ENCODE peak calls at places on chromosomes 11 and 22, in nine cellular contexts. C, Y, F, G, M, D, I, L and B are unnamed samples. For H3K36me3, the result is how much of the 10 kb centered on the place peaks cover.

GRCh38 chr11:76740772-76741171 is 42.4 kb upstream of the TSKU start:
- DNase-seq in G (no peak), Y (no peak), L (no peak), F (no peak), D (no peak), C (no peak), M (no peak), I (no peak), B (no peak)

GRCh38 chr11:122440783-122441701 is 214.5 kb upstream of the UBASH3B start:
- DNase-seq in F (no peak), Y (peak), D (peak), L (no peak), M (no peak), C (no peak), G (no peak), I (peak), B (peak)

GRCh38 chr11:16815047-16815767 is 76.8 kb downstream of the C11orf58 start:
- DNase-seq in I (peak), G (no peak), Y (peak), L (no peak), C (peak), F (no peak), M (no peak), D (peak), B (peak)

GRCh38 chr11:77038825-77039326 is 4.7 kb downstream of the B3GNT6 start:
- DNase-seq in I (no peak), M (peak), D (no peak), Y (no peak), F (peak), C (no peak), L (no peak), G (peak), B (no peak)

GRCh38 chr11:3090096-3090901 is 33.1 kb upstream of the CARS1 start:
- DNase-seq in F (no peak), Y (no peak), C (no peak), I (no peak), D (no peak), G (no peak), L (peak), M (no peak), B (peak)

GRCh38 chr11:64842366-64842759 is 2.1 kb downstream of the CDC42BPG start:
- DNase-seq in D (no peak), C (no peak), G (peak), Y (no peak), F (no peak), L (peak), I (no peak), M (no peak), B (no peak)

GRCh38 chr11:84543367-84544159 is 1083.6 kb downstream of the DLG2 start:
- DNase-seq in L (no peak), D (no peak), I (no peak), C (no peak), M (no peak), Y (no peak), G (no peak), F (no peak), B (no peak)

GRCh38 chr22:50268655-50269113 is 1.5 kb downstream of the MAPK11 start:
- DNase-seq in Y (peak), I (peak), L (no peak), M (no peak), D (no peak), C (peak), F (no peak), G (no peak), B (no peak)

GRCh38 chr11:85590848-85591483 is 36.2 kb downstream of the DLG2 start:
- DNase-seq in F (no peak), D (no peak), M (no peak), I (peak), Y (no peak), L (peak), C (no peak), G (peak), B (no peak)

GRCh38 chr11:119483881-119484371 is 61.0 kb upstream of the THY1 start:
- DNase-seq in D (no peak), I (no peak), Y (no peak), G (no peak), M (no peak), C (no peak), L (no peak), F (no peak), B (peak)

GRCh38 chr11:22476589-22476988 is 138.4 kb downstream of the SLC17A6 start:
- DNase-seq in C (no peak), L (no peak), F (no peak), G (no peak), D (no peak), M (no peak), I (no peak), Y (no peak), B (no peak)

GRCh38 chr22:50438305-50439275 is 36.2 kb downstream of the SBF1 start:
- DNase-seq in G (no peak), D (peak), I (no peak), C (no peak), F (peak), Y (no peak), M (no peak), L (no peak), B (no peak)

GRCh38 chr11:77322506-77322905 is 21.0 kb upstream of the GDPD4 start:
- DNase-seq in M (peak), D (no peak), I (peak), C (no peak), G (no peak), L (no peak), F (no peak), Y (peak), B (no peak)

GRCh38 chr11:108914981-108915380 is 250.1 kb downstream of the DDX10 start:
- DNase-seq in Y (no peak), M (no peak), F (no peak), D (no peak), C (no peak), G (no peak), L (no peak), I (peak), B (no peak)

GRCh38 chr11:123354371-123354770 is 75.7 kb upstream of the GRAMD1B start:
- DNase-seq in D (no peak), Y (no peak), G (no peak), C (no peak), M (no peak), L (no peak), I (no peak), F (no peak), B (no peak)

GRCh38 chr11:117565709-117566108 is 231.3 kb downstream of the DSCAML1 start:
- DNase-seq in G (no peak), M (no peak), F (no peak), C (no peak), I (no peak), D (no peak), L (no peak), Y (no peak), B (no peak)

GRCh38 chr22:20606041-20606783 is 98.8 kb downstream of the MED15 start:
- DNase-seq in M (no peak), G (peak), L (peak), C (peak), F (peak), I (peak), Y (no peak), D (no peak), B (no peak)

GRCh38 chr11:102347526-102348331 is 715 bp downstream of the BIRC2 start:
- DNase-seq in D (no peak), I (peak), L (no peak), C (no peak), Y (no peak), M (no peak), G (peak), F (no peak), B (no peak)

GRCh38 chr11:128244896-128245295 is 342.5 kb downstream of the ETS1 start:
- DNase-seq in D (no peak), Y (no peak), G (peak), M (peak), F (no peak), C (no peak), L (no peak), I (peak), B (no peak)

GRCh38 chr11:7973011-7973410 is 7.8 kb upstream of the NLRP10 start:
- DNase-seq in D (no peak), M (no peak), L (no peak), I (no peak), F (no peak), C (no peak), G (peak), Y (no peak), B (no peak)

GRCh38 chr11:110519816-110520215 is 90.1 kb downstream of the FDX1 start:
- DNase-seq in M (no peak), D (no peak), G (no peak), Y (no peak), C (no peak), I (no peak), F (no peak), L (no peak), B (no peak)

GRCh38 chr11:59012942-59013256 is 73.2 kb upstream of the GLYATL1B start:
- DNase-seq in G (no peak), F (no peak), C (peak), D (no peak), I (no peak), Y (no peak), M (no peak), L (no peak), B (no peak)

GRCh38 chr11:45651841-45652745 is 13.3 kb downstream of the CHST1 start:
- DNase-seq in L (peak), I (no peak), C (no peak), G (no peak), F (no peak), D (no peak), M (no peak), Y (no peak), B (no peak)

GRCh38 chr22:31210830-31211503 is 1.1 kb upstream of the LIMK2 start:
- DNase-seq in C (no peak), G (no peak), L (no peak), F (no peak), I (peak), Y (no peak), M (no peak), D (no peak), B (no peak)

GRCh38 chr22:26916236-26916635 is 258.8 kb downstream of the MIAT start:
- DNase-seq in Y (no peak), M (no peak), G (no peak), I (no peak), C (no peak), F (no peak), D (no peak), L (no peak), B (no peak)

GRCh38 chr11:79121351-79121750 is 319.5 kb downstream of the TENM4 start:
- DNase-seq in F (no peak), L (no peak), C (no peak), D (no peak), I (no peak), G (no peak), Y (no peak), M (peak), B (no peak)

DNA sequence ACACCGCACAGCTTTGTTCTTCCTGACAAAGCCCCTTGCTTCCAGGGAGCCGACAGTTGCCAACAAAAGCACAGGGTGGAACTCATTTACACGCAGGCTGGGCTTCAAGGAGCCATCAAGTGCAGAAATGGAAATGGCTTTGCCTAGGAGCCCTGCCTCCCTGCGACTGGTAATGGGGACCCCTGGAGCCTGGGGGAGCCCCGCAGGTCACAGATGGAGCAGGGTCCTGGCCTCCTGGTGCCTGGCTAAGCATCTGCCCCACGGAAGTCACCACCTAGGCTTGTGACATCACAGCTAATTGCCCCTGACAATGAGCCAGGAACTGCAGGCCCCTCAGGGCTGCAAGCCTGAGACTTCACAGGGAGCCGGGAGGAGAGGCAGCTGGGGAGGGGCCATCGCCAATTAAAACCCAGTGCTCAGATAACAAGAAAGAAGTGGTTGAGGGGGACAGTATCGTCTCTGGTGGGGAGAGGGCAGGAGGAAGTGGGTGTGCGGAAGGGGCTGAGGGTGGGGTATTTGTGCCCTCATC is 66.8 kb downstream of the NFAM1 start:
- DNase-seq in C (no peak), I (no peak), Y (no peak), F (no peak), G (no peak), L (no peak), D (no peak), M (no peak), B (no peak)
- H3K4me3 ChIP-seq in C (no peak), I (no peak), Y (no peak), F (no peak), G (no peak), L (no peak), D (no peak), M (peak), B (no peak)

GRCh38 chr22:41262250-41262765 is 21.6 kb upstream of the CHADL start:
- DNase-seq in D (no peak), G (no peak), C (no peak), M (no peak), I (no peak), L (peak), F (no peak), Y (no peak), B (no peak)
- H3K36me3 ChIP-seq in D (half or more), G (under half), C (half or more), M (half or more), I (under half), L (half or more), F (under half), Y (under half), B (half or more)

GRCh38 chr11:12496181-12497025 is 119.0 kb downstream of the PARVA start:
- DNase-seq in C (no peak), G (no peak), L (no peak), F (no peak), D (no peak), Y (no peak), M (no peak), I (no peak), B (no peak)
- TF ChIP-seq CTCF in C (no peak), G (peak), L (no peak), F (no peak), D (peak), Y (no peak), M (no peak), I (no peak), B (no peak)

DNA sequence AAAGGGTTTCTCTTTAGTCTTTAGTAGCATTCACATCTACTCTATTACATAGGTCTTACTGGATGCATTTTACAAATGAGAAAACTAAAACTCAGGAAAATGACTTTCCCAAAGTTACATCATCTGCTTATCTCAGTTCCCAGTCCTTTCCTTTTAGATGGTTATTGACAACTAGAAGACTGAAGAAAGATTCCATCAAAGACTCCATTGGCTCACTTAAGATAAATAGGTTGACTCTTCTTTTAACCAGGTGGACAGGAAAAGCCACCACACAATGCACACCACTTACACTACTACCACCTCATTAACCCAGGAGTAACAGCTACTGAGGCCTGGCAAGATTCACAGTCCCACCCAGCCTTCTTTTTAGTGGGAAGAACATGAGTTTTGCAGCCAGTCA is 123.6 kb downstream of the TRIM44 start:
- DNase-seq in D (no peak), G (no peak), Y (no peak), L (no peak), M (no peak), F (no peak), C (no peak), I (no peak), B (no peak)
- H3K4me3 ChIP-seq in D (no peak), G (no peak), Y (no peak), L (no peak), M (no peak), F (no peak), C (no peak), I (no peak), B (no peak)